ENCODE peak calls at places on chromosome 3, in four cellular contexts. R, K, X and N are unnamed samples.

GRCh38 chr3:128133273-128133883 is 9.8 kb upstream of the RUVBL1 start:
- DNase-seq in X (peak), R (no peak), K (no peak), N (peak)

GRCh38 chr3:45225465-45226205 is 452 bp downstream of the TMEM158 start:
- DNase-seq in X (peak), K (peak), R (no peak), N (no peak)

GRCh38 chr3:143334231-143334630 is 214.7 kb downstream of the CHST2 start:
- DNase-seq in K (no peak), X (no peak), R (no peak), N (no peak)

GRCh38 chr3:16203671-16204629 is 29.5 kb downstream of the GALNT15 start:
- DNase-seq in K (no peak), R (no peak), X (no peak), N (no peak)

GRCh38 chr3:15601399-15602145 is at the start of the genes BTD and HACL1:
- DNase-seq in R (peak), K (peak), X (peak), N (peak)

GRCh38 chr3:8990266-8991215 is 27.3 kb upstream of the RAD18 start:
- DNase-seq in R (no peak), X (peak), K (no peak), N (peak)

GRCh38 chr3:53173107-53173506 is 12.1 kb downstream of the PRKCD start:
- DNase-seq in K (no peak), R (no peak), X (no peak), N (no peak)

GRCh38 chr3:69725994-69726571 is 13.2 kb upstream of the MITF start:
- DNase-seq in R (no peak), K (no peak), X (no peak), N (no peak)

GRCh38 chr3:155869664-155870063 is 786 bp upstream of the GMPS start:
- DNase-seq in K (no peak), R (no peak), X (no peak), N (no peak)

GRCh38 chr3:32307591-32307990 is 69.1 kb downstream of the CMTM8 start:
- DNase-seq in R (no peak), X (no peak), K (no peak), N (no peak)

GRCh38 chr3:155442066-155442465 is 148.6 kb upstream of the STRIT1 start:
- DNase-seq in R (no peak), X (no peak), K (no peak), N (no peak)

GRCh38 chr3:11362600-11362999 is 90.4 kb downstream of the ATG7 start:
- DNase-seq in X (no peak), R (no peak), K (no peak), N (no peak)

GRCh38 chr3:17288839-17289399 is 404.2 kb downstream of the PLCL2 start:
- DNase-seq in K (no peak), X (no peak), R (no peak), N (no peak)

GRCh38 chr3:157840513-157840912 is 265.7 kb downstream of the SHOX2 start:
- DNase-seq in K (no peak), X (no peak), R (no peak), N (no peak)

GRCh38 chr3:156376199-156376598 is 178.7 kb downstream of the SSR3 start:
- DNase-seq in X (no peak), K (no peak), R (no peak), N (no peak)

GRCh38 chr3:129560269-129560787 is 17.4 kb downstream of the H1-8 start:
- DNase-seq in R (no peak), X (peak), K (peak), N (peak)

GRCh38 chr3:164049836-164050235 is 1028.5 kb downstream of the SI start:
- DNase-seq in R (no peak), X (no peak), K (no peak), N (no peak)

GRCh38 chr3:10707984-10708868 is 107.8 kb upstream of the SLC6A11 start:
- DNase-seq in K (no peak), R (no peak), X (no peak), N (no peak)

GRCh38 chr3:29697989-29698388 is 417.1 kb downstream of the RBMS3 start:
- DNase-seq in R (no peak), K (no peak), X (no peak), N (no peak)

GRCh38 chr3:15794303-15794771 is 3.4 kb downstream of the ANKRD28 start:
- DNase-seq in K (no peak), X (no peak), R (no peak), N (peak)

GRCh38 chr3:12925648-12926047 is 84.3 kb upstream of the RPL32 start:
- DNase-seq in X (no peak), K (no peak), R (no peak), N (no peak)

GRCh38 chr3:9169951-9170850 is 79.2 kb downstream of the SRGAP3 start:
- DNase-seq in R (no peak), K (no peak), X (no peak), N (no peak)

GRCh38 chr3:120093923-120094775 is at the start of gene GSK3B:
- DNase-seq in X (peak), R (peak), K (peak), N (no peak)

GRCh38 chr3:177977381-177978158 is 558.7 kb upstream of the KCNMB2 start:
- DNase-seq in R (no peak), K (no peak), X (no peak), N (peak)

GRCh38 chr3:114498779-114499370 is 205.0 kb downstream of the TIGIT start:
- DNase-seq in X (peak), K (no peak), R (no peak), N (peak)

GRCh38 chr3:112647122-112647521 is 6.2 kb upstream of the CCDC80 start:
- DNase-seq in K (no peak), X (peak), R (no peak), N (peak)

GRCh38 chr3:139677341-139678155 is at the start of gene NMNAT3:
- DNase-seq in K (peak), X (peak), R (peak), N (peak)
- H3K4me3 ChIP-seq in K (peak), X (peak), R (peak), N (peak)

DNA sequence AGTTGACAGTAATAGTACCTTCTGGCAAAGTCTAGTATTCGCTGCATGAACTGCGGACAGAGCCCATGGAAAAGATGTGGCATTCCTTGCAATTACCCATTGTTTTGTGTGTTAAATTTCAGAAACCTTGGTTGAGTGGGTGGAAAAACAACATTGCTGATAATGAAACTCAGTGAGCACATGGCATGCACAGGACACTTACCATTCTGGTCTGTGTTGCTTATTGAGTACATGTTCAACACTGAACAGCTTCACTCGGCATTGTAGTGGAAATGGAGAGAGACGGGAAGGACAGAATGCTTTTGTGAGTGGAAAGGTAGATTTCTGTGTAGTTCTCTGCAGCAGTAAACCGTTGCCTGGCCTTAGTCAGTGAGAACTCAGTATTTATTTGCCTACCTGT is 165.3 kb downstream of the FNDC3B start:
- DNase-seq in X (no peak), R (no peak), K (no peak), N (no peak)
- TF ChIP-seq CTCF in X (no peak), R (no peak), K (no peak), N (no peak)

GRCh38 chr3:160490166-160490565 is 40.6 kb upstream of the TRIM59 start:
- DNase-seq in K (no peak), X (no peak), R (no peak), N (no peak)

GRCh38 chr3:160481856-160482255 is 32.3 kb upstream of the TRIM59 start:
- DNase-seq in K (no peak), X (no peak), R (no peak), N (no peak)

GRCh38 chr3:160485931-160486330 is 36.3 kb upstream of the TRIM59 start:
- DNase-seq in K (no peak), R (no peak), X (no peak), N (peak)

GRCh38 chr3:160482796-160483195 is 33.2 kb upstream of the TRIM59 start:
- DNase-seq in R (no peak), X (no peak), K (no peak), N (no peak)

GRCh38 chr3:160486459-160486869 is 36.9 kb upstream of the TRIM59 start:
- DNase-seq in K (no peak), X (peak), R (no peak), N (peak)
- H3K4me3 ChIP-seq in K (no peak), X (no peak), R (no peak), N (no peak)

DNA sequence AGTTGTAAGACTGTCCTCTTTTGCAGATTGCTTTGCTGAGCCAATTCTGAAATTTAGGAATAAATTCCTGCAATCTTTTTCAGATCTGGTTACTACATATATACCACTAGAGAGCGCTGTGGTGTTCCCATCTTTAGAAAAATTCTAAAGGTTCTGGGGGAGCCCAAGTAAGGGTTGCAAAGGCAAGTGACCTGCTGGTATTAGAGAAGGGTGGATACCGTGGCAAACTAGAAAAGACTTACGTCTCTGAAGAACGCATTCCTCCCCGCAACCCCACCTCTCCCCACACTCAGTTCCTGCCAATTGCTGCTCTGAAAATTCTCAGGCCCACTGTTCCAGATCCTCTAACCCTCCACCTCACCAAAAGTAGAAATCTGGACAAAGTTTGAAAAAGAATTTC is 48.5 kb downstream of the EFHB start:
- DNase-seq in X (peak), R (no peak), K (no peak), N (peak)
- TF ChIP-seq CTCF in X (peak), R (no peak), K (peak), N (peak)

GRCh38 chr3:105790534-105790933 is 78.3 kb downstream of the CBLB start:
- DNase-seq in R (no peak), X (no peak), K (no peak), N (no peak)
- H3K4me3 ChIP-seq in R (no peak), X (no peak), K (no peak), N (no peak)

DNA sequence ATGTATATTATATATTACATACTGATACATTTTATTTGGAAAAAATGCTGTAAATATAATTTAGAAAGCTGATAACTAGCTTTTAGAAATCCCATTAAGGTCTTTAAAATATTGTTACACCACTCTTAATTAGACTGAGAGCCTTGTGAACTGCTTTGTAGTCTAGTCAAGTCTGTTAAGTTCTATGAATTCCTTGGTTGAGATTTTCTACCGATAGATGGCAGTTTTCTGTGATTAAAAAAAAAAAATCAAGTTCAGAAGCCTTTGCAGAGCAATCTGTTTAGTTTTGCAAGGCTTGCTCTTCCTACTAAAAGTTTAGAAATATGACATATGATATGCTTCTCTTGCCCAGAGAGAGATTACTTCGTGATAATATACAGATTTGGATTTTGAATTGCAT is 60.4 kb upstream of the SLITRK3 start:
- DNase-seq in X (no peak), R (no peak), K (no peak), N (no peak)
- TF ChIP-seq CTCF in X (peak), R (no peak), K (no peak), N (no peak)

DNA sequence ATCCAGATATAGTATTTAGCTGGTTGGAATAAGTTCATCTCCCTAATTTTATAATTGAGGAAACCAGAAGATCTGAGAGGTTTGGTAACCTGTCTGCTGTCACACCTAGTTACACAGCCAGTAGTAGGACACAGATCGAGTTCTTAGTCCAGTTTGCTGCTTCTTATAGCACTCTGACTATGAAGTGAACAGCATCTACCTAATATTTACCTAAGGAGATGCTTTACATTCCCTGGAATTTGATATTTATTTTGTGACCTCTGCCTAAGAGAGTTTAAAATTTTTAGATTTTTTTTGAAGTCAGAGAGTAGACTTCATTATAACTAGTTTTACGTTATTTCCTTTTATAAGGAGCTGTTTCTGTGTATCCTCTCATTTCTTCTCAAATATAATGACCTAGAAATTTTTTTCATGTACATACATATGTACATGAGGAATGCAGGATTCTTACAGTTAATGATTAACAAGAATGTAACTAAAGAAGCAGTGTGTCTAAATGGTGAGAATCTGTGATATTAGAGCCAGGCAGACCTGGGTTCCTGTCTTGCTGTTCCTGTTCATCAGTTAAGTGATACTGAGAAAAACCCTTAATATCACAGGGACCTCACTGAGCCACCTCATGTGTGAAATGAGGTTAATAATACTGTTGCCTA is 4.3 kb downstream of the ARHGEF26 start:
- DNase-seq in K (no peak), R (no peak), X (no peak), N (no peak)
- H3K4me3 ChIP-seq in K (no peak), R (peak), X (no peak), N (no peak)

DNA sequence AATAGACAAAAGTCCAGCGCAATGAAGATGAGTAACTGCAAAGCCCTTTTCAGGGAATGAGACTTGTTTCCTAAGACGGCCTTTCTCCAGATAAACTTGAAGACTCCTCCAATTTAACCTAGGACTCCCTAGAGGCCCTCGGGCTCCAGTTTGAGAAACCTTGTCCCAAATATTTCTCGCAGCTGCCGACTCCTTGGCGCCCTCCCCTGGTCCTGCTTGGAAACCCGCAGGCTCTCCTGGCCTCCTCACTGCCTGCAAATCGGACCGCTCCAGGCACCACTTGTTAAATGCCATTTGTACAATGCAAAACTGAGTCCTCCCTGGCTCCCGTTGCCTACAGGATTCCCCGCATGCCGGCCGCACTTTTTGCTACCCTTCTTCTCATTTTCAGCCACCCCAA is 36.8 kb downstream of the MUC4 start:
- DNase-seq in K (peak), R (no peak), X (peak), N (peak)
- TF ChIP-seq CTCF in K (peak), R (no peak), X (peak), N (peak)

DNA sequence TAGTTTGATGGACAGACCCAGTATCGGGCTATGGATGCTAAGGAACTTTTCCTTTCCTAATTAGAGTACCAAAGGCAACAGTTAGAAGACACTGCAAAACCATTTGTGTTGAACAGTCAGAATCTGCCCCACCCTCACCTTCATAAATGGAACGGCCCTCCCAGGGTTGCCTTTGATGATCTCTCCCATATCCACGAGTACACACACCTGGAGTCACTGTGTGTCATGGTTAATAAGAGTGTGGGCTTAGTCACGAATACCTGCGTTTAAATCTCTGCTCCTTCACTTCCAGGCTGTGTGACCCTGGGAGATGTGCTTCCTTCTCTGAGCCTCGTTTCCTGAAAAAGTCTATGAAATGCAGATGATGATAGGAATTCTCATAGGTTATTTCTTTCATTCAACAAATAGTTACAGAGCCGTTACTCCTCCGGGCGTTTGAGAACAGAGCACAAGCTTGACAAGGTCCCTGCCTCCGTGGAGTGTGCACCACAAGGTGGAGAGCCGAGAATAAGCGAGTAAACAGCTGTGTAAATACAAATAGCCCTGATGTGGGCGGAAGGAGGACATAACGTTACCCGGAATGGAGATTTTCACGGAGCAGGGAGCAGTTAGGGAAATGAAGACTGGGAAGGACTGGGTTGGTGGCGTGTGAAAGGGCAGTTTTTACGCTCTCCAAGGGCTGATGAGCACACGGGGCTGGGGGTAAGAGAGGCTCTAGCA is 6.7 kb downstream of the SLC51A start:
- DNase-seq in X (no peak), K (no peak), R (no peak), N (no peak)
- H3K4me3 ChIP-seq in X (no peak), K (no peak), R (no peak), N (no peak)